ENCODE peak calls at places on chromosomes 7 and 10, in ten cellular contexts. D is ovary; I is right cardiac atrium; Z is dorsolateral prefrontal cortex; X is tibial nerve; B is left ventricle myocardium inferior; P is coronary artery; L is naive thymus-derived CD4-positive, alpha-beta T cell; N is heart right ventricle; U is cardiac muscle cell. J is an unnamed sample.

GRCh38 chr10:77116904-77117303 is 520.7 kb downstream of the KCNMA1 start:
- DNase-seq in X (no peak), D (no peak), I (no peak), B (no peak), Z (no peak), L (no peak), N (no peak), P (no peak), U (no peak), J (no peak)

GRCh38 chr7:44914992-44915607 is 29.8 kb upstream of the PURB start:
- DNase-seq in X (no peak), D (no peak), B (no peak), N (no peak), Z (no peak), U (no peak), I (no peak), P (no peak), L (no peak), J (no peak)

GRCh38 chr7:27723086-27723485 is 16.9 kb upstream of the TAX1BP1 start:
- DNase-seq in P (no peak), L (no peak), D (no peak), I (no peak), N (no peak), X (no peak), B (no peak), U (no peak), Z (no peak), J (peak)

GRCh38 chr7:155803418-155804376 is 8.6 kb downstream of the SHH start:
- DNase-seq in U (no peak), L (no peak), I (no peak), Z (no peak), B (no peak), D (no peak), N (no peak), P (no peak), X (no peak), J (no peak)

GRCh38 chr10:99548041-99548530 is 15.3 kb downstream of the NKX2-3 start:
- DNase-seq in X (no peak), Z (no peak), U (peak), P (no peak), N (no peak), B (no peak), I (no peak), L (no peak), D (no peak), J (no peak)

GRCh38 chr10:33519130-33519860 is 184.8 kb upstream of the NRP1 start:
- DNase-seq in D (no peak), U (peak), N (no peak), P (no peak), Z (no peak), L (no peak), X (no peak), B (no peak), I (no peak), J (no peak)

GRCh38 chr10:78752708-78753107 is 316.1 kb upstream of the ZMIZ1 start:
- DNase-seq in N (no peak), L (no peak), U (no peak), B (no peak), Z (no peak), X (no peak), I (no peak), P (no peak), D (no peak), J (no peak)

GRCh38 chr7:106542550-106543220 is 118.3 kb downstream of the CCDC71L start:
- DNase-seq in Z (no peak), X (peak), N (peak), B (no peak), I (peak), U (peak), L (peak), P (no peak), D (peak), J (no peak)

GRCh38 chr10:118912961-118913360 is 116.6 kb upstream of the NANOS1 start:
- DNase-seq in X (no peak), U (peak), N (no peak), B (no peak), I (no peak), P (no peak), Z (no peak), L (no peak), D (no peak), J (no peak)

GRCh38 chr10:26887611-26888215 is 27.0 kb upstream of the ABI1 start:
- DNase-seq in L (no peak), Z (no peak), X (no peak), N (no peak), P (no peak), U (no peak), D (no peak), B (no peak), I (no peak), J (no peak)

GRCh38 chr10:127148066-127148932 is 48.1 kb downstream of the INSYN2A start:
- DNase-seq in P (no peak), X (no peak), U (peak), B (no peak), L (no peak), Z (no peak), D (no peak), I (no peak), N (no peak), J (no peak)

GRCh38 chr10:26437637-26438461 is at the start of gene APBB1IP:
- DNase-seq in D (no peak), X (peak), B (peak), L (peak), I (peak), Z (peak), P (peak), N (peak), U (peak), J (no peak)

GRCh38 chr7:72760602-72761001 is 67.4 kb downstream of the TYW1B start:
- DNase-seq in I (no peak), N (no peak), Z (no peak), U (no peak), B (no peak), D (no peak), X (no peak), P (no peak), L (no peak), J (no peak)

GRCh38 chr7:88758355-88759215 is 915 bp upstream of the ZNF804B start:
- DNase-seq in L (no peak), D (no peak), P (no peak), B (peak), U (peak), X (no peak), N (no peak), Z (peak), I (peak), J (no peak)

GRCh38 chr10:108582387-108582786 is 1340.9 kb downstream of the XPNPEP1 start:
- DNase-seq in Z (no peak), L (no peak), D (no peak), U (peak), I (no peak), X (no peak), P (no peak), N (no peak), B (no peak), J (no peak)

GRCh38 chr7:158935062-158935461 is 78.7 kb downstream of the DYNC2I1 start:
- DNase-seq in N (no peak), Z (no peak), U (no peak), L (no peak), X (no peak), D (no peak), B (no peak), P (no peak), I (no peak), J (no peak)

GRCh38 chr7:85014936-85015335 is 171.9 kb downstream of the SEMA3D start:
- DNase-seq in X (no peak), B (no peak), L (no peak), P (no peak), Z (no peak), I (no peak), D (no peak), U (no peak), N (no peak), J (no peak)

GRCh38 chr10:24008164-24009066 is 200.5 kb upstream of the KIAA1217 start:
- DNase-seq in Z (no peak), B (peak), D (no peak), N (peak), L (no peak), U (peak), X (no peak), P (no peak), I (no peak), J (no peak)

DNA sequence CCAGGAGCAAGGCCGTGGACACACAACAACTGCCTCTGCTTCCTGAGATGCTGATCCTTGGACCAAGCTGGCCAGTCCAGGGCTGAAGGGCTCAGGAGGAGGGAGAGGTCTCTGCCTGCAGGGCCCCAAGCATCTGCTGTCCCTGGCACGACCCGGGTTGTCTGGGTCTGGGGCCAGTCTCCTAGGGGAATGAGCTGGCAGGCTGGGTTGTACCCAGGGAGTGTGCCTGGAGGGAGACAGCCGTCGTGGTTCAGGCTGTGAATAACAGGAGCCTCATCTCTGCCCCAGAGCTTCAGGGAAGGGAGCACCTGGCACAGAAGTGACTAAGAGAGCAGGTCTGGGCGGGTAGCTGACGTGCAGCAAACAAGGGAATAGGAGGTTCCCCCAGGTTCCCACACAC is 17.9 kb upstream of the SERPINE1 start:
- DNase-seq in Z (no peak), L (no peak), P (no peak), D (no peak), U (no peak), B (no peak), I (no peak), X (no peak), N (no peak), J (no peak)
- H3K27ac ChIP-seq in Z (no peak), L (no peak), P (peak), D (no peak), U (no peak), B (peak), I (no peak), X (no peak), N (no peak), J (no peak)

GRCh38 chr7:93359520-93360198 is 127.5 kb downstream of the VPS50 start:
- DNase-seq in X (no peak), I (no peak), L (no peak), P (no peak), N (no peak), D (no peak), B (no peak), Z (no peak), U (no peak), J (no peak)
- H3K27ac ChIP-seq in X (no peak), I (no peak), L (no peak), P (no peak), N (no peak), D (no peak), B (no peak), Z (no peak), U (no peak), J (no peak)

DNA sequence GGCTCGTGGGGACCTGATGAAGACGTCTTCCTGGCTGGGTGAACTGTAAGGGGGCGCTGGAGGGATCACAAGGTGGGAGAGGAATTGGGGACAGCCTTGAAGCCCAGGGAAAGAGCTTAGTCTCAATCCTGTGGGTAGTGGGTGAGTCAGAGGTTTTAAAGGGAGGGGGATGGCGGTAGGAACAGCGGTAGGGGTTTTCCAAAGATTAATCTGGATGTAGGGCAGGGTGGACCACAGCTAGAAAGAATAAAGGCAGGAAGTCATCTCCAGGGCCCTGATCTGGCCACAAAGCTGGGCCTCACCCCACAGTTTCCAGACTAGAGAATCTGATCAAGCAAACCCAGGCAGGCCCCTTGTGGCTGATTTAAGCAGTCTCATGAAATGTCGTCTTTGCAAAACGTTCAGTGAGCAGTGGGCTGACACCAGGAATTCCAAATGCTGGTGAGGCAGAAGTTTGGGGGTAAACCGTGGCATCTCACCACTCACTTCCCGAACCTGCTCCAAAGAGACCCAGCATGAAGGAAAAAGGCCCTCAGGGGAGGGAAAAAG is 65.3 kb downstream of the CALML3 start:
- DNase-seq in P (no peak), D (no peak), L (no peak), N (no peak), U (peak), I (no peak), Z (no peak), X (no peak), B (no peak), J (no peak)
- H3K27ac ChIP-seq in P (no peak), D (no peak), L (no peak), N (no peak), U (no peak), I (no peak), Z (no peak), X (no peak), B (no peak), J (no peak)

DNA sequence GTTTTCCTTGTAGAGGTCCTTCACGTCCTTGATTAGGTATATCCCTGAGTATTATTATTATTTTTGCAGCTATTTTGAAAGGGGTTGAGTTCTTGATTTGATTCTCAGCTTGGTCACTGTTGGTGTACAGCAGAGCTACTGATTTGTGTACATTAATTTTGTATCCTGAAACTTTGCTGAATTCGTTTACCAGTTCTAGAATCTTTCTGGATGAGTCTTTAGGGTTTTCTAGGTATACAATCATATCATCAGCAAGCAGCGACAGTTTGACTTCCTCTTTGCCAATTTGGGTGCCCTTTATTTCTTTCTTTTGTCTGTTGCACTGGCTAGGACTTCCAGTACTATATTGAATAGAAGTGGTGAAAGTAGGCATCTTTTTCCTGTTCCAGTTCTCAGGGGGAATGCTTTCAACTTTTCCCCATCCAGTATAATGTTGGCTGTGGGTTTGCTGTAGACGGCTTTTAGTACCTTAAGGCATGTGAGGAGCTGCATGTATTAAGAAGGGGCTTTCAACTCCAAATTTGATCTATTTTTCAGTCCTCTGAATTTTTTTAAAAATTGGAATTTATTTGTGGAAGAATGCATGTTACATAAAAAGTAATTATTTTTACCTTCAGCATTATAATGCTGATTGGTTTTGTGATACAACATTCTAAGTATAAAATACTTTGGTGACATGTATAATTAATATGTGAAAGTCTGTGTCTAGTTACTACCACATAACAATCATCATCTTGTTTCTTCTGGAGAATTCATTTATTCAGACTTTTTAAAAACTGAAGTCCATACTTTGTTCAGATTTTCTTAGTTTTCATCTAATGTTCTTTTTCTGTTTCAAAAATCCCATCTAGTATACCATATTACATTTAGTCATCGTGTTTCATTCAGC is 49.6 kb downstream of the CPED1 start:
- DNase-seq in U (no peak), X (no peak), Z (no peak), L (no peak), B (no peak), D (no peak), I (no peak), N (no peak), P (no peak), J (no peak)
- H3K27ac ChIP-seq in U (no peak), X (no peak), Z (no peak), L (no peak), B (peak), D (no peak), I (no peak), N (no peak), P (no peak), J (no peak)

DNA sequence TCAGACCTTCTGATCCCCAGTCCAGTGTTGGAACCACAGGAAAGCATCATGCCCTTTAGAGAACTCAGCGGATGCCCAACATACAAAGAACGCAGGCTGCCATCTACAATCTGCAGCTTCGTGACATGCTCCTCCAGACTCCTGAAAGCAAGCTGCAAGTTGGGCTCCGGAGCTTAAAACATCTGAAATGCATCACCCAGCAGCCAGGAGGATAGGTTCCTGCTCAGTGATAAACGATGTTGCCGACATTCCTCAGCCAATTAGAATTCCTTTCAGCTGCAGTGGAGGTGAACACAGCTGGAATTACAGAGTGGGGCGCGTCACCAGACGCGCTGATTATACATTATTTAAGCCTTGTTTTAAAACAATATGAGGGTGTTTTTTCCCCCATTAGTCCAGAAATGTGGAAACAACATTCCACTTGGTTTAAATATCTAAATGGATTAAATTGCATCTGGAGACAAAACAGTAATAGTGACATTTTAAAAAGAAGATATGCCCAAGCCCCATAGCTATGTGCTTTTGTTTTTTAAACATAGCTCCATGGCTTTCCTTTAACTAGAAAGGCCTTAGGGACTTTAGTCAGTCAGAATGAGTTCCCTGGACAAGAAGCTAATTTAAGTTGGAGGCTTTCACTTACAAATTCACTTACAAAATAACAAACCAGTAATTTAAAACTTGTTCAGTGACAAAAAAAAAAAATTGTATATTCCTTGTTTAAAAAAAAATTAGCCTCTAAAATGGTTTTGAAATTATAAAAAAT is 6.3 kb downstream of the SMURF1 start:
- DNase-seq in N (no peak), B (no peak), I (no peak), P (no peak), D (no peak), U (peak), L (no peak), X (no peak), Z (peak), J (no peak)
- H3K27ac ChIP-seq in N (no peak), B (peak), I (peak), P (peak), D (no peak), U (peak), L (no peak), X (peak), Z (peak), J (no peak)

GRCh38 chr7:47337531-47337930 is 244.4 kb downstream of the TNS3 start:
- DNase-seq in U (no peak), Z (no peak), L (no peak), B (peak), N (peak), X (no peak), D (no peak), P (peak), I (no peak), J (peak)

GRCh38 chr7:47335557-47336177 is 246.2 kb downstream of the TNS3 start:
- DNase-seq in U (no peak), N (no peak), B (peak), Z (no peak), D (no peak), I (peak), X (no peak), L (no peak), P (peak), J (no peak)

GRCh38 chr7:47335071-47335470 is 246.8 kb downstream of the TNS3 start:
- DNase-seq in N (no peak), X (no peak), U (no peak), D (no peak), I (no peak), Z (no peak), L (no peak), B (no peak), P (peak), J (no peak)

GRCh38 chr7:47337021-47337492 is 244.9 kb downstream of the TNS3 start:
- DNase-seq in B (no peak), L (no peak), I (no peak), X (no peak), N (no peak), Z (no peak), D (no peak), U (no peak), P (no peak), J (no peak)

GRCh38 chr7:47336178-47337020 is 245.5 kb downstream of the TNS3 start:
- DNase-seq in B (peak), D (no peak), N (peak), P (peak), Z (peak), L (no peak), X (no peak), U (peak), I (peak), J (no peak)
- H3K27ac ChIP-seq in B (peak), D (no peak), N (peak), P (peak), Z (no peak), L (no peak), X (peak), U (no peak), I (peak), J (no peak)

DNA sequence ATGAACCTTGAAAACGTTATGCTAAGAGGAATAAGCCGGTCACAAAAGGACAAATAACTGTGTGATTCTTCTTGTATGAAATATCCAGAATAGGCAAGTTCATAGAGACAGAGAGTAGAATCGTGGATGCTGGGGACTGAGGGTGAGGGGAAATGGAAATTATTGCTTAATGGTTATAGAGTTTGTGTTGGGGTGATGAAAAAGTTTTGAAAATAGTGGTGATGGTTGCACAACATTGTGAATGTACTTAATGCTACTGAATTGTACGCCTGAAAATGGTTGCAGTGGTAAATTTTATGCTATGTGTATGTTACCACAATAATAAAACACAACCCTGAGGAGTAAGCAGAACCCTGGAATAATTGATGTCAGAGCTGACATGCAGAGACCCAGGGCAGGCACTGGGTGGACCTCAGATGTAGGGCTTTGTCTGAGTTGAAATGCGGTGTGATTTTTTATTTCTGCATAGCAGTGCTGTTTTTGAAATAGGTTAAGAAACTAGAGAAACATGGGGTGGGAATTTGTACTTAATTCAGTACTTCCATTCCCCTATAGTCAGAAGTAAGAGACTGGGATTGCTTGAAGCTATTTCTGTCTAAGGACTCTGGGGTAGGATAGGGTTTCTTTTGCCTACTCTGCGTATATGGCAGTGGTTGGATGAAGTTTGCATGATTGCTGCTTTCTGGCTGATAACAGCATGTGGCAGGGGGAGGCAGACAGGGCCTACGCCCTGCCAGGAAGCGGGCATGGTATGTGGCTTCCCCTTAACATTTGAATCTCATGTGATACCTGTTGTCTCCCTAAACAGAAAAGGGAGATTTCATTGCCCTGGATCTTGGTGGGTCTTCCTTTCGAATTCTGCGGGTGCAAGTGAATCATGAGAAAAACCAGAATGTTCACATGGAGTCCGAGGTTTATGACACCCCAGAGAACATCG is 57.4 kb downstream of the TACR2 start:
- DNase-seq in Z (no peak), D (no peak), L (peak), B (no peak), P (no peak), X (no peak), N (no peak), U (peak), I (no peak), J (no peak)
- H3K27ac ChIP-seq in Z (no peak), D (no peak), L (peak), B (peak), P (peak), X (no peak), N (no peak), U (peak), I (peak), J (no peak)

GRCh38 chr7:128350708-128351295 is 7.1 kb upstream of the RBM28 start:
- DNase-seq in B (peak), I (no peak), Z (no peak), P (no peak), L (no peak), N (no peak), D (no peak), X (no peak), U (no peak), J (no peak)
- H3K27ac ChIP-seq in B (no peak), I (no peak), Z (no peak), P (no peak), L (no peak), N (no peak), D (no peak), X (no peak), U (no peak), J (no peak)